ENCODE peak calls at places on chromosome 13, in five cellular contexts. I is H1; X is astrocyte; P is DND-41; Q is effector memory CD4-positive, alpha-beta T cell. A is an unnamed sample. For H3K4me1, the result is how much of the 10 kb centered on the place peaks cover.

GRCh38 chr13:34000955-34001354 is 183.0 kb downstream of the RFC3 start:
- DNase-seq in X (no peak), P (no peak), I (no peak), Q (no peak), A (no peak)

GRCh38 chr13:37163626-37164365 is 58.3 kb upstream of the CSNK1A1L start:
- DNase-seq in P (no peak), Q (no peak), X (no peak), I (no peak), A (no peak)

GRCh38 chr13:71618154-71618553 is 248.8 kb downstream of the DACH1 start:
- DNase-seq in X (peak), Q (no peak), I (no peak), P (no peak), A (no peak)

GRCh38 chr13:31878495-31878894 is 139.2 kb downstream of the RXFP2 start:
- DNase-seq in P (no peak), X (no peak), Q (no peak), I (no peak), A (no peak)

GRCh38 chr13:90867336-90867683 is 480.2 kb upstream of the MIR17HG start:
- DNase-seq in Q (no peak), I (peak), P (peak), X (peak), A (no peak)

GRCh38 chr13:111505175-111505777 is 184.8 kb downstream of the TEX29 start:
- DNase-seq in Q (no peak), P (no peak), X (no peak), I (peak), A (no peak)

GRCh38 chr13:34076943-34077703 is 259.2 kb downstream of the RFC3 start:
- DNase-seq in X (peak), P (no peak), I (no peak), Q (no peak), A (no peak)

GRCh38 chr13:79647518-79647917 is 166.6 kb downstream of the NDFIP2 start:
- DNase-seq in I (no peak), X (no peak), P (no peak), Q (no peak), A (no peak)

GRCh38 chr13:62014299-62014698 is 598.6 kb upstream of the PCDH20 start:
- DNase-seq in X (no peak), I (no peak), Q (no peak), P (no peak), A (no peak)

GRCh38 chr13:109095126-109095525 is 465.7 kb downstream of the MYO16 start:
- DNase-seq in P (no peak), I (no peak), Q (no peak), X (no peak), A (no peak)

GRCh38 chr13:41563501-41564001 is 106.2 kb downstream of the RGCC start:
- DNase-seq in X (peak), P (no peak), Q (no peak), I (no peak), A (no peak)

GRCh38 chr13:108408670-108409069 is 139.2 kb downstream of the TNFSF13B start:
- DNase-seq in I (no peak), Q (no peak), P (no peak), X (no peak), A (no peak)

GRCh38 chr13:77509221-77509620 is 26.3 kb upstream of the SCEL start:
- DNase-seq in Q (no peak), I (no peak), P (no peak), X (peak), A (no peak)

GRCh38 chr13:75507027-75508001 is 25.3 kb upstream of the TBC1D4 start:
- DNase-seq in I (no peak), Q (no peak), X (no peak), P (no peak), A (no peak)

GRCh38 chr13:40666905-40667621 is 622 bp upstream of the FOXO1 start:
- DNase-seq in X (no peak), P (no peak), I (no peak), Q (no peak), A (no peak)

GRCh38 chr13:109141716-109142115 is 512.3 kb downstream of the MYO16 start:
- DNase-seq in P (no peak), Q (no peak), X (no peak), I (no peak), A (no peak)

GRCh38 chr13:32448224-32448623 is 20.3 kb upstream of the N4BP2L1 start:
- DNase-seq in I (no peak), Q (no peak), X (no peak), P (no peak), A (no peak)

GRCh38 chr13:50969691-50970090 is 60.1 kb downstream of the RNASEH2B start:
- DNase-seq in Q (no peak), P (peak), I (no peak), X (no peak), A (no peak)

DNA sequence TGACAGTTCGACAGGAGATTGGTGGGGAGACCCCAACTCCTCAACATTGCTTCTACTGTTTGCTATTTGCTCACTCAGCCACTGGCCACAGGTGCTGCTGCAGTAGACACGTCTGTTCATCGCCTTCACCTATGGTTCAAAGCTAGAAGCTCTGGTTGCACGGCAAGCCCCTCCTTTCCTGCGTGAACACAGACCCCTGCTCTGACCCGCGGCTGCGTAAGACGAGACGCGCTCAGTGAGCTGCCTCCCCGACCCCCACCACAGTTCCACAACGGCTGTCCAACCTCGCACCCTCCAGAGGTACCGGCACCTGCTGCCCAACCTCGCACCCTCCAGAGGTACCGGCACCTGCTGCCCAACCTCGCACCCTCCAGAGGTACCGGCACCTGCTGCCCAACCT is 6.8 kb downstream of the RASA3 start:
- DNase-seq in I (no peak), P (no peak), X (no peak), Q (no peak), A (no peak)
- H3K4me1 ChIP-seq in I (under half), P (under half), X (half or more), Q (half or more), A (half or more)

GRCh38 chr13:99500839-99501134 is 485 bp upstream of the TM9SF2 start:
- DNase-seq in I (no peak), X (no peak), P (no peak), Q (no peak), A (no peak)
- H3K4me1 ChIP-seq in I (under half), X (under half), P (half or more), Q (under half), A (half or more)

GRCh38 chr13:110331362-110331761 is 24.3 kb downstream of the COL4A2 start:
- DNase-seq in I (no peak), X (peak), P (no peak), Q (no peak), A (no peak)

GRCh38 chr13:110328509-110328908 is 21.4 kb downstream of the COL4A2 start:
- DNase-seq in I (no peak), P (no peak), Q (no peak), X (no peak), A (no peak)

GRCh38 chr13:110330491-110331001 is 23.5 kb downstream of the COL4A2 start:
- DNase-seq in Q (no peak), P (no peak), I (no peak), X (peak), A (no peak)

GRCh38 chr13:110329258-110329657 is 22.2 kb downstream of the COL4A2 start:
- DNase-seq in I (no peak), X (no peak), P (no peak), Q (no peak), A (no peak)

GRCh38 chr13:110329798-110330461 is 22.8 kb downstream of the COL4A2 start:
- DNase-seq in P (no peak), Q (no peak), X (peak), I (no peak), A (no peak)
- H3K4me1 ChIP-seq in P (under half), Q (under half), X (half or more), I (under half), A (under half)

GRCh38 chr13:101025925-101026324 is 351.3 kb upstream of the TMTC4 start:
- DNase-seq in Q (no peak), X (no peak), P (no peak), I (no peak), A (no peak)
- H3K4me1 ChIP-seq in Q (under half), X (under half), P (under half), I (under half), A (under half)

GRCh38 chr13:30864352-30865130 is 41.5 kb upstream of the MEDAG start:
- DNase-seq in I (no peak), X (peak), P (no peak), Q (no peak), A (no peak)
- H3K4me1 ChIP-seq in I (under half), X (half or more), P (under half), Q (under half), A (under half)

DNA sequence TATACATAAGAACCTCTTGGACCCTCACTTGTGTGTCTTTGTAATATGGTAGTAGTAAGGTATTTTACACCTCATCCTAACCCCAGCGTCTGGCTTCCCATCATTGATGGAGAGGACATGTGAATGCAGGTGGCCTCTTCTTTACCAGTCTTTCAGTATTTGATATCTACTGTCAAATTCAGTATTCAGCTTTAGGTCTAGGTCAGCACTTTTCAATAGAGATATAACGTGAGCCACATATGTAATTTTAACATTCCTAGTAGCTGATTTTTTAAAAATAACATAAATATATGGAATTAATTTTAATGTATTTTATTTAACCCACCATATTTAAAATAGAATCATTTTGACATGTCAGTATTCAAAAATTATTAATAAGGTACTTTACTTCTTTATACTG is 2.9 kb downstream of the RAP2A start:
- DNase-seq in I (no peak), Q (no peak), P (no peak), X (no peak), A (no peak)
- H3K4me1 ChIP-seq in I (under half), Q (under half), P (under half), X (under half), A (under half)

DNA sequence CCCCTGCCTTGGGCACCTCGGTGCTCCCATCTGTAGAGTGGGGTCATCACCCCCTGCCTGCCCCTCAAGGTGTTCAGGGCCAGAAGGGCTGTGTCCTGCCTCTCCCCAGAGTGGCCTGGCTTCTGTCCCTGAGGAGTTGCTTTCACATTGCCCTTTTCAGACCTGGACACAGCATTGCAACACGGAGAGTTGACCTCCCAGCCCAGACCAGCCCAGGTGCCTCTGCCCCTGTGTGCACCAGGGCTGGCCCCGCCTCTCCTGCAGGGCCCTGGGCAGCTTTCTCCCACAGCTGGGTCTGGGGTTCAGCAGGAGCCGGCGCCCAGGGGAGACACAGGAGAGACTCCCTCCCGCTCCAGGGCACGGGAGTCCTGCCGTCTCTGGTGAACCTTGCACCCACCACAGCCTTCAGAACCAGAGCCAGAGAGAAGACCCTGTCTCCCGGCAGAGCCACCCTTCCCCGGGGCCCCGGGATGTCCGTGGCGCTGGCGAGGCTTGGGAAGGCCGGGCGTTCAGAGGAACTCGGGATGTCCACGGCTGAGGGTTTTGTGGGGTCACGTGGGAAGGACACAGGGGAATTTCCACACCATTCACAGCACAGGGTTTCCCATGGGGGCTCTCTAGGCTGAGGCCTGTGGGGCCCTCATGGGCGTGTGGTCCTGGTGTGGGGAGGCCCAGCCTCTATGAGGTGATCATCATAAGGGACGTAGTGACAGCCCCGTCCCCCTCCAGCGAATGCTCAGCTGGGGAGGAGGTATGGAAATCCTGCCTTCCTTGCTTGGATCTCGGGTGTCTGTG is 23.2 kb downstream of the C13orf46 start:
- DNase-seq in I (no peak), X (no peak), Q (no peak), P (no peak), A (no peak)
- H3K4me1 ChIP-seq in I (under half), X (under half), Q (under half), P (under half), A (under half)

DNA sequence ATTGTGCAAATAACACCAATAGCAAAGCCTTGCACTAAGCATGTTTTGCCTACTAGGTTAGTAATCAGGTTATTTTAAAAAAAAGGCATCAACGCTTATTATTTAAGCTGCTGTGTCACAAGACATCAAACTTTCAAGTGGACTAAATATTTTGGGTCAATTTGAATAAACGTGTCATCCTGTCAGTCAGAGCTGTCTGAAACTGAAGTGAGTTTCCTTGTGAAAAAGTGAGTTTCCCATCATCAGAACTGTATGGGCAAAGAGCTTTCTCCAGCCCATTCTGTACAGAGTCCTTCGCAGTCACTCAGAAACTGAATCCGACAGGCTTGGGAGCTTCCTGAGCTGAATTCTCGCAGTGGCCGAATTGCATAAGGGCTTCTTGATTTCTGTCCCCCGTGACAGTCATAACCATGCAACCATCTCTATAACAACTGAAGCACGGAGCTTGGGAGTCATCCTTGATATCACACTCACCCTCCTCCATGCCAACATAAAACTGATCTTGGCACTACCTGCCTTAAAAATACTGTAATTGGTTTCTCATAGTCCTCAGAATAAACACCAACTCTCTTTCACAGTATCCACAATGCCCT is 139.8 kb downstream of the MIPEP start:
- DNase-seq in I (no peak), X (no peak), Q (no peak), P (no peak), A (no peak)
- H3K4me1 ChIP-seq in I (under half), X (under half), Q (under half), P (under half), A (under half)

A was measured in CD8-positive, alpha-beta memory T cell.